ENCODE peak calls at places on chromosomes 4 and X, in eight cellular contexts. H, M, P, K, W, N, U and F are unnamed samples.

GRCh38 chr4:107069049-107069448 is 32.9 kb upstream of the DKK2 start:
- DNase-seq in N (peak), M (no peak), U (no peak), H (peak), K (peak), P (no peak), W (no peak), F (no peak)

GRCh38 chr4:136526517-136526916 is 1005.8 kb downstream of the PCDH18 start:
- DNase-seq in W (no peak), H (no peak), N (peak), M (no peak), U (no peak), P (no peak), K (peak), F (no peak)

GRCh38 chrX:121823406-121823805 is 776.0 kb downstream of the GLUD2 start:
- DNase-seq in H (no peak), N (no peak), W (no peak), K (no peak), P (no peak), M (no peak), U (no peak), F (no peak)

GRCh38 chrX:151042852-151043251 is 59.7 kb downstream of the HMGB3 start:
- DNase-seq in U (no peak), K (no peak), P (no peak), H (no peak), W (no peak), M (no peak), N (no peak), F (no peak)

GRCh38 chr4:74338792-74339333 is 26.1 kb upstream of the EREG start:
- DNase-seq in W (no peak), P (no peak), N (no peak), H (no peak), K (no peak), U (no peak), M (no peak), F (no peak)

GRCh38 chr4:84677995-84678394 is 95.1 kb downstream of the CDS1 start:
- DNase-seq in K (peak), H (no peak), W (no peak), U (no peak), P (no peak), N (no peak), M (no peak), F (no peak)

GRCh38 chr4:16226816-16227461 is 668 bp upstream of the TAPT1 start:
- DNase-seq in W (peak), K (peak), H (no peak), P (peak), M (peak), N (peak), U (no peak), F (peak)

GRCh38 chr4:122542411-122543236 is 78.2 kb downstream of the IL21 start:
- DNase-seq in N (peak), U (peak), H (peak), M (no peak), K (peak), P (no peak), W (no peak), F (no peak)

GRCh38 chr4:151643564-151643963 is 117.2 kb downstream of the GATB start:
- DNase-seq in M (no peak), P (no peak), H (no peak), K (no peak), W (no peak), N (no peak), U (no peak), F (no peak)

GRCh38 chrX:153765138-153766079 is 1.4 kb downstream of the PLXNB3 start:
- DNase-seq in H (no peak), K (no peak), N (no peak), W (peak), M (no peak), P (no peak), U (no peak), F (no peak)

GRCh38 chr4:143282170-143282760 is 54.4 kb upstream of the GAB1 start:
- DNase-seq in P (peak), M (no peak), W (peak), U (no peak), K (no peak), H (no peak), N (no peak), F (no peak)

GRCh38 chrX:39835776-39836175 is 262.0 kb downstream of the BCOR start:
- DNase-seq in K (no peak), U (no peak), N (no peak), W (no peak), M (no peak), P (no peak), H (no peak), F (no peak)

GRCh38 chr4:53507671-53508286 is 83.5 kb downstream of the LNX1 start:
- DNase-seq in P (peak), M (no peak), U (no peak), K (peak), N (peak), H (no peak), W (peak), F (no peak)

GRCh38 chr4:11250510-11250909 is 178.2 kb downstream of the HS3ST1 start:
- DNase-seq in H (no peak), M (no peak), K (no peak), P (no peak), N (no peak), U (no peak), W (no peak), F (no peak)

GRCh38 chr4:89303177-89303576 is 4.4 kb downstream of the GPRIN3 start:
- DNase-seq in N (no peak), U (no peak), H (no peak), M (no peak), P (peak), K (no peak), W (peak), F (no peak)

GRCh38 chr4:118927976-118928375 is 39.3 kb downstream of the SYNPO2 start:
- DNase-seq in P (peak), M (no peak), U (no peak), W (peak), H (no peak), K (no peak), N (no peak), F (no peak)

GRCh38 chr4:111773858-111774257 is 371.4 kb upstream of the FAM241A start:
- DNase-seq in K (no peak), U (no peak), W (no peak), M (no peak), P (no peak), H (no peak), N (no peak), F (no peak)

GRCh38 chrX:56975611-56976010 is 19.7 kb downstream of the SPIN3 start:
- DNase-seq in M (no peak), K (peak), W (no peak), P (no peak), N (no peak), H (peak), U (no peak), F (no peak)

GRCh38 chr4:4720671-4721070 is 138.8 kb upstream of the MSX1 start:
- DNase-seq in N (no peak), W (no peak), M (no peak), P (no peak), K (no peak), H (no peak), U (no peak), F (no peak)

GRCh38 chr4:73066928-73067327 is 2.6 kb downstream of the COX18 start:
- DNase-seq in N (no peak), H (no peak), U (no peak), M (no peak), P (no peak), W (no peak), K (no peak), F (no peak)

GRCh38 chrX:102712216-102712966 is at the start of gene GPRASP2:
- DNase-seq in N (no peak), H (peak), P (peak), M (no peak), W (peak), U (no peak), K (peak), F (no peak)

GRCh38 chrX:56232221-56233082 is at the start of gene KLF8:
- DNase-seq in H (no peak), P (peak), U (no peak), K (peak), M (peak), W (peak), N (no peak), F (no peak)

GRCh38 chr4:163356104-163356503 is 12.4 kb downstream of the NPY5R start:
- DNase-seq in M (no peak), U (no peak), H (no peak), W (no peak), N (no peak), K (no peak), P (no peak), F (no peak)

GRCh38 chr4:161188578-161188977 is 975.2 kb downstream of the FSTL5 start:
- DNase-seq in H (no peak), U (no peak), W (no peak), N (no peak), K (no peak), M (no peak), P (no peak), F (no peak)

GRCh38 chr4:25925486-25926201 is 11.6 kb downstream of the SMIM20 start:
- DNase-seq in W (peak), K (peak), N (peak), P (peak), H (peak), M (peak), U (no peak), F (no peak)

GRCh38 chrX:124256209-124256608 is 76.3 kb upstream of the TEX13D start:
- DNase-seq in U (peak), P (no peak), H (no peak), W (peak), N (no peak), K (no peak), M (no peak), F (no peak)

GRCh38 chr4:89719536-89719935 is 117.4 kb downstream of the SNCA start:
- DNase-seq in W (no peak), N (no peak), K (no peak), M (no peak), U (no peak), P (no peak), H (no peak), F (no peak)

GRCh38 chr4:17103231-17103630 is 204.8 kb upstream of the LDB2 start:
- DNase-seq in P (no peak), K (peak), W (no peak), M (no peak), U (peak), N (peak), H (peak), F (no peak)

GRCh38 chrX:139559383-139560042 is 29.0 kb downstream of the F9 start:
- DNase-seq in N (peak), M (no peak), U (peak), K (peak), H (peak), W (peak), P (peak), F (no peak)
- TF ChIP-seq CTCF in N (peak), M (peak), U (peak), K (peak), H (peak), W (peak), P (peak), F (no peak)

DNA sequence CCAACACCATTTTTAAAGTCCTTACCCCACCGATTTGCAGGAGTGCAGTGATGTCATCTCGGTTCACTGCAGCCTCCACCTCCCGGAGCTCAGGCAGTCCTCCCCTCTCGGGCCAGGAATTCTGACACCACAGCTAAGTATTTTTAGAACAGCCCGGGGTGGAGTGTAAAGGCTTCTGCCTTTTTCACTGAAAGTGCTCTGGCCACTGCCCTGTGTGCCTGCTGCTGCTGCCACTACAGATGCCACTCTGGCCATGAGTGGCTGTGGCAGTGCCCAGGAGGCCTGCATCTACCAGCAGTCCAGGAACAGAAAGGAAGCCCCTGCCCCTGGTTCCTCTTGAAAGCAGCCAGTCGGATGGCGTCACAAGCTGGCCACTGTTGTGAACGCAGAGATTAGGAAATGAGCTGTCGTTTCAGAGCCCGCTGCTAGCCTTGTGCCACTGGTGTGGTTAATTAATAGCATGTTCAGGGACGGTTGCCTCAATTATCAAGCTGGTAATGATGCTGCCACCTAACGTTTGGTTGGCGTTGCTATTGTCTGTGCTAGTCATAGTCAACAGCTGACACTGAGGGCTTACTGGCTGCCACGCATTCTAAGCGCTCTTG is 23.6 kb upstream of the TBC1D14 start:
- DNase-seq in P (peak), K (peak), M (no peak), H (peak), U (no peak), W (peak), N (peak), F (no peak)
- TF ChIP-seq CTCF in P (peak), K (peak), M (no peak), H (peak), U (no peak), W (peak), N (peak), F (no peak)

GRCh38 chr4:153083447-153083921 is 120.8 kb upstream of the TRIM2 start:
- DNase-seq in N (peak), P (peak), M (peak), K (peak), U (peak), H (peak), W (peak), F (no peak)
- TF ChIP-seq CTCF in N (peak), P (peak), M (peak), K (peak), U (peak), H (peak), W (peak), F (peak)

DNA sequence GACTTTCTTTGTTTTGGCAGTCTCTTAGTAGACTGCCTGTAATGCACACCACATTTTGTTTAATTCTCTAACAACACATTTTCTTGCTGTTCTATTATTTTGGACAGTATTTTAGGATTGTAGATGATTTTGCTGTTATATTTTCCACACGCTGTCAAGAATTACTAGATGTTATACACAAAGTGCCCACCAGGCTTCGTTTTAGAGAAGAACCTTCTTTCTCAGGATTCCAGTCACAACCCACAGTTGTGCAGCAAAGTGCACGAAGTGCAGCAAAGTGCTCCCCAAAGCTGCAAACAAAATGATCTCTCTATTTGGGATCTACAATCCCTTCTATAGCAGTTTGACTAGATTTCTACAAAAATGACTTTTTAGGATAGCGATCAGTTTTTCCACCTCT is 2.4 kb downstream of the ZNF141 start:
- DNase-seq in M (no peak), N (no peak), P (no peak), U (no peak), W (no peak), H (no peak), K (peak), F (no peak)
- TF ChIP-seq CTCF in M (peak), N (no peak), P (no peak), U (peak), W (peak), H (peak), K (no peak), F (peak)

GRCh38 chr4:186297013-186297645 is 31.1 kb downstream of the F11 start:
- DNase-seq in K (peak), N (peak), U (peak), W (no peak), M (no peak), H (peak), P (no peak), F (no peak)
- TF ChIP-seq CTCF in K (peak), N (peak), U (peak), W (peak), M (peak), H (peak), P (peak), F (peak)

GRCh38 chr4:38783109-38783460 is 295 bp upstream of the TLR10 start:
- DNase-seq in M (no peak), W (no peak), P (no peak), K (no peak), H (no peak), U (no peak), N (no peak), F (no peak)
- TF ChIP-seq CTCF in M (peak), W (no peak), P (no peak), K (no peak), H (peak), U (no peak), N (no peak), F (no peak)

DNA sequence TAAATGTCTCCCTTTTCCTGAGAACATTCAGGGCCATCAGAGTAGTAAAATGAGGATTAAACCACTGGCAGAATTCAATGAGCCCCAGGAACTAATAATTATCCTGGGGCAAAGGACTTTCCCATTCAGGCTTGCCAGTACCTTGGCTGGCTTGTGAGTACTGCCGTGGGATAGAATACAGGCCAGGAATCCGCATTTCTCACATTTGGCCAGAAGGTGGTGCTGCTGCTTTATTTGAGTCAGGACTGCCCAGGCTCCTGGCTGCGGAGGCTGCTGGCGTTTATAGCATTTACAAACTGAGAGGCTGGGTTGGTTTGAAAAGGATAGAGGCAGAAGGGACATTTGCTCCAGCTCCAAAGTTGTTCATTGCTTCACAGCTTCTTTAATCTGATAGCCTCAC is 91.4 kb downstream of the RTL9 start:
- DNase-seq in N (peak), P (peak), W (peak), M (no peak), H (peak), K (peak), U (peak), F (peak)
- TF ChIP-seq CTCF in N (peak), P (peak), W (peak), M (peak), H (peak), K (peak), U (peak), F (peak)

GRCh38 chr4:180150818-180151217 is 2092.4 kb upstream of the TENM3 start:
- DNase-seq in H (no peak), U (no peak), M (no peak), N (no peak), P (no peak), W (no peak), K (no peak), F (no peak)
- TF ChIP-seq CTCF in H (peak), U (peak), M (peak), N (peak), P (no peak), W (no peak), K (no peak), F (no peak)

GRCh38 chr4:132592850-132593249 is 556.2 kb upstream of the PCDH10 start:
- DNase-seq in U (no peak), P (no peak), H (no peak), N (no peak), M (no peak), W (no peak), K (no peak), F (no peak)

GRCh38 chr4:132596186-132596585 is 552.9 kb upstream of the PCDH10 start:
- DNase-seq in N (no peak), M (no peak), U (no peak), P (no peak), W (no peak), K (no peak), H (no peak), F (no peak)

GRCh38 chr4:132587626-132588025 is 561.5 kb upstream of the PCDH10 start:
- DNase-seq in M (no peak), K (peak), N (no peak), W (no peak), H (peak), P (no peak), U (no peak), F (no peak)

GRCh38 chr4:132593717-132594400 is 555.2 kb upstream of the PCDH10 start:
- DNase-seq in K (peak), H (peak), M (no peak), U (no peak), N (peak), W (no peak), P (no peak), F (no peak)

GRCh38 chr4:132592340-132592739 is 556.8 kb upstream of the PCDH10 start:
- DNase-seq in W (no peak), K (no peak), H (no peak), P (no peak), M (no peak), U (no peak), N (no peak), F (no peak)
- TF ChIP-seq CTCF in W (no peak), K (no peak), H (no peak), P (no peak), M (no peak), U (no peak), N (no peak), F (no peak)